ENCODE peak calls at places on chromosomes 4 and X, in four cellular contexts. Z is IMR-90, P is mucosa of descending colon, W is lung. C is an unnamed sample.

GRCh38 chrX:40099046-40099968 is 1.5 kb upstream of the BCOR start:
- DNase-seq in Z (no peak), W (no peak), P (peak), C (no peak)

GRCh38 chrX:154819771-154820341 is 14.6 kb upstream of the MPP1 start:
- DNase-seq in Z (no peak), W (no peak), P (no peak), C (no peak)

GRCh38 chr4:123802082-123802658 is 405.6 kb downstream of the SPRY1 start:
- DNase-seq in Z (no peak), P (no peak), W (no peak), C (no peak)

GRCh38 chr4:83107636-83108035 is 6.9 kb downstream of the PLAC8 start:
- DNase-seq in W (no peak), P (no peak), Z (no peak), C (no peak)

GRCh38 chr4:128371004-128371777 is 83.6 kb upstream of the PGRMC2 start:
- DNase-seq in W (no peak), P (no peak), Z (peak), C (peak)

GRCh38 chr4:106444557-106444956 is 76.0 kb upstream of the GIMD1 start:
- DNase-seq in Z (no peak), P (no peak), W (no peak), C (no peak)

GRCh38 chr4:109465065-109465464 is 31.4 kb downstream of the SEC24B start:
- DNase-seq in P (no peak), Z (no peak), W (no peak), C (peak)

GRCh38 chr4:8370835-8371234 is 69.7 kb downstream of the ACOX3 start:
- DNase-seq in Z (no peak), W (no peak), P (no peak), C (no peak)

GRCh38 chr4:131370846-131371245 is 1778.2 kb upstream of the PCDH10 start:
- DNase-seq in P (no peak), W (no peak), Z (no peak), C (no peak)

GRCh38 chr4:144645102-144645469 is 870 bp upstream of the HHIP start:
- DNase-seq in W (peak), Z (no peak), P (no peak), C (no peak)

GRCh38 chr4:155854597-155855226 is 11.4 kb downstream of the ASIC5 start:
- DNase-seq in W (no peak), Z (peak), P (no peak), C (peak)

GRCh38 chr4:5118091-5118786 is 67.0 kb downstream of the STK32B start:
- DNase-seq in P (no peak), Z (no peak), W (no peak), C (no peak)

GRCh38 chr4:123158576-123158975 is 236.2 kb upstream of the NUDT6 start:
- DNase-seq in P (no peak), Z (no peak), W (no peak), C (no peak)

GRCh38 chrX:46758956-46759644 is at the start of gene SLC9A7:
- DNase-seq in Z (peak), W (peak), P (peak), C (peak)

GRCh38 chr4:159395693-159396092 is 292.8 kb downstream of the RAPGEF2 start:
- DNase-seq in Z (peak), P (no peak), W (no peak), C (peak)

GRCh38 chrX:119943185-119943988 is at the start of gene NKAP:
- DNase-seq in W (peak), Z (peak), P (peak), C (peak)

GRCh38 chr4:146582864-146583263 is 55.8 kb upstream of the POU4F2 start:
- DNase-seq in P (no peak), W (no peak), Z (no peak), C (peak)

GRCh38 chr4:113657834-113658233 is 103.7 kb downstream of the CAMK2D start:
- DNase-seq in W (no peak), Z (peak), P (no peak), C (peak)

GRCh38 chrX:115174548-115174947 is 14.7 kb upstream of the RBMXL3 start:
- DNase-seq in Z (peak), W (no peak), P (no peak), C (no peak)

GRCh38 chr4:107757860-107758476 is 37.9 kb upstream of the PAPSS1 start:
- DNase-seq in Z (peak), P (no peak), W (no peak), C (peak)

GRCh38 chr4:6907658-6908191 is 1.9 kb upstream of the TBC1D14 start:
- DNase-seq in W (no peak), Z (no peak), P (peak), C (peak)

GRCh38 chrX:44675364-44676024 is 132.8 kb upstream of the FUNDC1 start:
- DNase-seq in W (peak), Z (peak), P (no peak), C (peak)

GRCh38 chr4:10015140-10015753 is 6.0 kb downstream of the SLC2A9 start:
- DNase-seq in W (peak), Z (peak), P (peak), C (peak)

GRCh38 chr4:25928320-25928955 is 14.4 kb downstream of the SMIM20 start:
- DNase-seq in P (no peak), Z (no peak), W (no peak), C (no peak)

GRCh38 chrX:17459008-17459407 is 84.0 kb downstream of the NHS start:
- DNase-seq in W (peak), P (peak), Z (peak), C (peak)

GRCh38 chr4:62274782-62275181 is 1074.7 kb downstream of the ADGRL3 start:
- DNase-seq in W (no peak), P (no peak), Z (no peak), C (no peak)

GRCh38 chrX:10126834-10127233 is 29.9 kb upstream of the CLCN4 start:
- DNase-seq in P (no peak), W (no peak), Z (no peak), C (no peak)

GRCh38 chrX:134171661-134172587 is 65.1 kb upstream of the CCDC160 start:
- DNase-seq in W (no peak), Z (no peak), P (no peak), C (no peak)

GRCh38 chrX:49202022-49202421 is 2.0 kb upstream of the SYP start:
- DNase-seq in Z (no peak), W (no peak), P (no peak), C (no peak)

GRCh38 chr4:76458829-76459228 is 23.8 kb downstream of the SHROOM3 start:
- DNase-seq in W (no peak), Z (no peak), P (no peak), C (no peak)
- H3K4me3 ChIP-seq in W (no peak), Z (no peak), P (no peak), C (no peak)

DNA sequence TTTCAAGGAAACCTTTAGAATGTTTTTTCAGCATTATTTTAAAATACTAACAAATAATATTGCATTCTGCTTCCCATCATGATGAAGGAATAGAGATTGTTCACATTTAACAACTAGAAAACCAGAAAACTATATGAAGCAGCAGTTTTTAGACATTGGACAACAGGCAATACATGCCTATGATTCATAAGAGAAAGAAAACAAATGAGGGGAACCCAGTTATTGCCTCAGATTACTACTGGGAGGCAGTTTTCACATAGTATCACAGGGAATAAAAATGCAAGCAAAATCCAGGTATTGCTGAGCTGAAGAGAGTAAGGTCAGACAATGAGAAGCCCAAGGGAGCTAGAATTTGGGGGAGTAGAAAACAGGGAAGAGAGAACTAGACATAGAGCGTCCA is 373.6 kb downstream of the MAPK10 start:
- DNase-seq in Z (peak), P (no peak), W (no peak), C (no peak)
- TF ChIP-seq CTCF in Z (no peak), P (no peak), W (no peak), C (no peak)

GRCh38 chrX:136691028-136691809 is 43.3 kb downstream of the CD40LG start:
- DNase-seq in P (no peak), Z (peak), W (no peak), C (no peak)

GRCh38 chrX:136692271-136692670 is 44.3 kb downstream of the CD40LG start:
- DNase-seq in Z (no peak), W (no peak), P (no peak), C (peak)

GRCh38 chrX:136689441-136689840 is 41.5 kb downstream of the CD40LG start:
- DNase-seq in P (no peak), Z (peak), W (no peak), C (no peak)

GRCh38 chrX:136694491-136695087 is 46.6 kb downstream of the CD40LG start:
- DNase-seq in P (no peak), W (no peak), Z (peak), C (peak)
- H3K4me3 ChIP-seq in P (no peak), W (no peak), Z (no peak), C (no peak)

GRCh38 chr4:84286048-84286447 is 213.0 kb downstream of the NKX6-1 start:
- DNase-seq in P (no peak), Z (no peak), W (no peak), C (no peak)
- TF ChIP-seq CTCF in P (no peak), Z (no peak), W (no peak), C (no peak)

DNA sequence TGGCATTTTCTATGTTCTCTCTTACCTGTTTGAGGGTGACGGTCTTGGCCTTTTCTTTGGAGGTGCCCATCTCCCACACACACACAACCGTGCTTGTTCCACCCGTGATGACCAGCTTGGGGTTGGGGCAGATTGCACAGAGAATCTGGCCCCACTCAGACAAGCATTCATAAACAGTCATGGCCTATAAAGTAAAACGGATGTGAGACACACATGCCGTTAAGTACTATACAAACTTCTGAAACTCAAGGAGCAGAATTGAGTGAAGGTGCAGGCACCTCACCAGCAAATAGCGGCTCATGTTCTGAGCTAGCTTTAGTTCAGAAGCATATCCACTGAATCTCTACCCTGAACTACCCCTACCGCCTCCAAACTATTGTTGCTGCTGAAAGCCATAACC is 107.6 kb downstream of the CDS1 start:
- DNase-seq in P (no peak), Z (peak), W (no peak), C (no peak)
- H3K4me3 ChIP-seq in P (no peak), Z (no peak), W (no peak), C (no peak)

DNA sequence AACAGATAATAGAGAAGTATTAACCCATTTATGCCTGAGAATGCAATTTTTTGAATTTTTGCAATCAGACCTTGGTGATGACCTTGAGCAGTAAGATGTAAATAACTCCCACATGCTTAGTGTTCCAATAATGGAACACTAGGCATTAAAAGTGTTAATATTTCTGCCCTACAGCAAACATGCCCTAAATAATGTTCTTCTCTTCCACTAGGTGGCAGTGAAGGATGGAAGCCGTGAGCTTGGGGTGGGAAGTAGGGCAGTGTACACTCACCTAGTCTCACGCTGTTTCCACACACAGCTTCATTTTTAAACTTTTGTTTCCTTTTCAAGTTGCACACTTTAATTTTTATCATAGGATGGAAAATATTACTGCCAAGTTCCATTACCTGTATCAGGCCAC is 613.1 kb upstream of the HS3ST1 start:
- DNase-seq in P (peak), Z (no peak), W (no peak), C (no peak)
- TF ChIP-seq CTCF in P (no peak), Z (no peak), W (peak), C (peak)

DNA sequence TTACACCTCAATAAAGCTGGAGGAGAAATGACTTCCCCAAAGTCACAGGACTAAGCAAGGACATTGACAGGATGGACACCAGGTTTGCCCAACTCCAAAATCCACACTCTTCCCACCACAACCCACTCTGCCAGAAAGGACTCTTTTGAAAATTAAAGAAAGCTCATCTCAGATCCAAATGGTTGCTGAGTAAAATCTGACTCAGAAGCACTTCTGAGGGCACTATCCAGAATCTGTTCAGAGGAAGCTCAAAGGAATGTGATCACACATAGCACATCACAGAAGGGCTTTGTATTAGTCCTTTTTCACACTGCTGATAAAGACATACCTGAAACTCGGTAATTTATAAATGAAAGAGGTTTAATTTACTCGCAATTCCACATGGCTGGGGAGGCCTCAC is 155.5 kb downstream of the RAB28 start:
- DNase-seq in P (no peak), Z (peak), W (no peak), C (peak)
- H3K4me3 ChIP-seq in P (no peak), Z (no peak), W (no peak), C (no peak)

GRCh38 chr4:170167678-170168077 is 77.9 kb upstream of the AADAT start:
- DNase-seq in W (no peak), Z (no peak), P (no peak), C (no peak)
- TF ChIP-seq CTCF in W (no peak), Z (no peak), P (no peak), C (no peak)

C was measured in fibroblast of mammary gland.